ENCODE peak calls at places on chromosomes 13 and 19, in five cellular contexts. O is activated CD8-positive, alpha-beta memory T cell treated with anti-CD3 and anti-CD28 coated beads, Interleukin-2, amount 10 ng/mL, durations not matched to agents 7 days and 5 days; Q is heart right ventricle; G is stimulated activated effector memory CD8-positive, alpha-beta T cell treated with anti-CD3 and anti-CD28 coated beads, Interleukin-12 subunit alpha, Interleukin-12 subunit beta, amount 100 ng/mL, for 72 hours; Y is heart left ventricle. I is an unnamed sample.

GRCh38 chr19:29694166-29694565 is 20.9 kb downstream of the C19orf12 start:
- ATAC-seq in G (no peak), Q (no peak), Y (no peak), O (no peak), I (no peak)

GRCh38 chr13:29508874-29509249 is 86.6 kb downstream of the SLC7A1 start:
- ATAC-seq in Q (peak), O (no peak), G (no peak), Y (peak), I (no peak)

GRCh38 chr13:99056381-99057014 is 78.6 kb upstream of the DOCK9 start:
- ATAC-seq in Q (no peak), O (no peak), Y (no peak), G (no peak), I (no peak)

GRCh38 chr19:35362261-35363000 is 4.2 kb downstream of the FFAR3 start:
- ATAC-seq in O (no peak), Q (no peak), G (peak), Y (no peak), I (no peak)

GRCh38 chr19:8343483-8343844 is 402 bp upstream of the KANK3 start:
- ATAC-seq in G (peak), Y (no peak), O (no peak), Q (no peak), I (peak)

GRCh38 chr13:106595623-106596022 is 27.7 kb upstream of the ARGLU1 start:
- ATAC-seq in G (no peak), Y (peak), Q (peak), O (no peak), I (no peak)

GRCh38 chr19:11296264-11296663 is 304 bp downstream of the TSPAN16 start:
- ATAC-seq in G (no peak), Y (no peak), Q (peak), O (no peak), I (no peak)

GRCh38 chr19:10010247-10010691 is at the start of gene COL5A3:
- ATAC-seq in Y (peak), G (no peak), Q (peak), O (no peak), I (no peak)

GRCh38 chr13:50292082-50292481 is 276.8 kb downstream of the KCNRG start:
- ATAC-seq in O (no peak), Y (no peak), Q (no peak), G (peak), I (peak)

GRCh38 chr19:35013820-35014754 is 14.0 kb downstream of the GRAMD1A start:
- ATAC-seq in O (peak), Y (no peak), G (peak), Q (no peak), I (peak)

GRCh38 chr13:43268632-43269031 is 245.2 kb downstream of the DNAJC15 start:
- ATAC-seq in G (no peak), O (no peak), Y (peak), Q (peak), I (no peak)

GRCh38 chr19:30666301-30666803 is 294.2 kb downstream of the ZNF536 start:
- ATAC-seq in O (no peak), Q (no peak), Y (no peak), G (no peak), I (no peak)

I was measured in activated T-helper 17 cell treated with anti-CD3 and anti-CD28 coated beads, Interleukin-2, amount 50 U/mL, for 72 hours.